ENCODE peak calls at places on chromosomes 12 and 14, in ten cellular contexts. Q is heart left ventricle, Z is GM06990, O is upper lobe of right lung, J is cardiac fibroblast, C is GM23338, F is AG10803, L is transverse colon, U is kidney, K is K562. R is an unnamed sample.

GRCh38 chr12:24918596-24918995 is 30.3 kb downstream of the BCAT1 start:
- DNase-seq in U (no peak), Z (no peak), C (no peak), Q (no peak), K (no peak), O (no peak), F (no peak), L (no peak), J (no peak), R (no peak)

GRCh38 chr12:112908548-112908947 is 1.8 kb downstream of the OAS1 start:
- DNase-seq in C (no peak), L (no peak), Z (no peak), Q (no peak), U (peak), J (no peak), K (no peak), F (no peak), O (no peak), R (no peak)

GRCh38 chr12:124372831-124373230 is 77.9 kb downstream of the RFLNA start:
- DNase-seq in Z (no peak), J (no peak), F (no peak), Q (no peak), K (no peak), U (no peak), C (no peak), L (no peak), O (no peak), R (no peak)

GRCh38 chr14:75660238-75660629 is 442 bp downstream of the ERG28 start:
- DNase-seq in U (no peak), Z (no peak), L (no peak), Q (no peak), F (no peak), C (no peak), K (no peak), J (no peak), O (no peak), R (no peak)

GRCh38 chr12:132160016-132160415 is 15.8 kb downstream of the NOC4L start:
- DNase-seq in C (no peak), U (peak), Z (no peak), J (no peak), Q (peak), O (no peak), K (no peak), F (no peak), L (no peak), R (no peak)

GRCh38 chr12:13595536-13596450 is 385.6 kb downstream of the GRIN2B start:
- DNase-seq in C (peak), O (no peak), F (no peak), L (no peak), J (no peak), Z (no peak), U (no peak), K (no peak), Q (no peak), R (no peak)

GRCh38 chr12:56377310-56377988 is 14.8 kb upstream of the APOF start:
- DNase-seq in O (no peak), F (no peak), Z (no peak), U (no peak), Q (no peak), L (no peak), C (peak), J (no peak), K (peak), R (no peak)

GRCh38 chr12:51359851-51360250 is 13.4 kb upstream of the CELA1 start:
- DNase-seq in O (no peak), Z (no peak), C (no peak), F (no peak), J (no peak), K (no peak), L (no peak), U (no peak), Q (no peak), R (no peak)

GRCh38 chr12:120649442-120650248 is 9.2 kb downstream of the CABP1 start:
- DNase-seq in K (no peak), L (no peak), C (peak), Z (no peak), Q (peak), O (no peak), J (no peak), U (peak), F (no peak), R (no peak)

GRCh38 chr12:8636581-8636980 is 23.9 kb upstream of the AICDA start:
- DNase-seq in Q (no peak), K (no peak), C (no peak), U (no peak), F (no peak), O (no peak), L (no peak), J (no peak), Z (no peak), R (no peak)

GRCh38 chr12:118714051-118714460 is 267.3 kb upstream of the SRRM4 start:
- DNase-seq in J (no peak), U (no peak), C (peak), O (no peak), Q (no peak), L (peak), Z (peak), F (no peak), K (peak), R (peak)

GRCh38 chr14:50892255-50892654 is 20.4 kb downstream of the ABHD12B start:
- DNase-seq in L (peak), J (no peak), C (peak), U (no peak), Q (no peak), K (no peak), Z (no peak), F (no peak), O (no peak), R (no peak)

GRCh38 chr14:35333797-35334743 is 41.9 kb downstream of the PSMA6 start:
- DNase-seq in O (no peak), Z (no peak), C (no peak), F (no peak), U (no peak), K (no peak), Q (no peak), L (no peak), J (peak), R (no peak)

GRCh38 chr12:72995616-72996015 is 723.4 kb downstream of the TRHDE start:
- DNase-seq in U (no peak), F (no peak), K (no peak), Z (no peak), J (no peak), Q (no peak), L (no peak), O (no peak), C (no peak), R (no peak)

GRCh38 chr12:91388573-91388972 is 206.0 kb upstream of the DCN start:
- DNase-seq in K (no peak), J (no peak), Z (no peak), L (no peak), O (no peak), Q (no peak), F (no peak), C (no peak), U (no peak), R (no peak)

GRCh38 chr14:45089813-45090212 is 5.9 kb downstream of the PRPF39 start:
- DNase-seq in Z (peak), F (peak), U (no peak), O (no peak), L (no peak), K (no peak), Q (no peak), J (no peak), C (no peak), R (no peak)

GRCh38 chr14:101121399-101122113 is 218.0 kb upstream of the RTL1 start:
- DNase-seq in F (no peak), J (no peak), O (no peak), Q (no peak), Z (no peak), U (peak), L (no peak), K (no peak), C (no peak), R (no peak)

GRCh38 chr12:45912774-45913173 is 77.6 kb downstream of the SCAF11 start:
- DNase-seq in Q (no peak), Z (no peak), F (no peak), C (no peak), K (no peak), L (no peak), U (no peak), J (no peak), O (no peak), R (no peak)

GRCh38 chr14:22650960-22651521 is 6.9 kb upstream of the OR6J1 start:
- DNase-seq in J (no peak), Z (peak), K (no peak), L (no peak), U (no peak), Q (no peak), C (no peak), O (no peak), F (peak), R (no peak)

GRCh38 chr12:57146925-57147640 is at the start of gene LRP1-AS:
- DNase-seq in K (no peak), Q (no peak), Z (no peak), O (no peak), C (no peak), F (no peak), J (no peak), L (peak), U (no peak), R (no peak)

GRCh38 chr12:87931764-87932163 is 97.4 kb downstream of the C12orf50 start:
- DNase-seq in F (peak), Z (no peak), U (no peak), O (no peak), Q (no peak), C (no peak), L (no peak), K (no peak), J (no peak), R (no peak)

GRCh38 chr12:91877022-91877421 is 268.6 kb downstream of the BTG1 start:
- DNase-seq in F (peak), C (no peak), J (peak), Z (peak), L (peak), O (peak), Q (peak), K (no peak), U (no peak), R (no peak)

GRCh38 chr12:11039171-11039570 is 8.0 kb upstream of the TAS2R31 start:
- DNase-seq in L (no peak), U (no peak), J (no peak), O (no peak), Z (no peak), K (no peak), Q (no peak), F (no peak), C (no peak), R (no peak)

GRCh38 chr12:103821773-103822172 is 19.3 kb downstream of the NT5DC3 start:
- DNase-seq in Z (no peak), L (no peak), O (no peak), J (no peak), F (peak), U (no peak), K (no peak), C (no peak), Q (no peak), R (no peak)

GRCh38 chr12:75825686-75826085 is 205.9 kb downstream of the PHLDA1 start:
- DNase-seq in Z (no peak), L (no peak), C (no peak), U (no peak), J (peak), Q (no peak), O (no peak), F (peak), K (no peak), R (no peak)

GRCh38 chr12:91877461-91878230 is 268.0 kb downstream of the BTG1 start:
- DNase-seq in Z (no peak), L (no peak), F (no peak), U (no peak), Q (no peak), C (no peak), J (no peak), O (no peak), K (no peak), R (no peak)

GRCh38 chr12:15756822-15757221 is 32.4 kb downstream of the EPS8 start:
- DNase-seq in Q (no peak), C (no peak), J (peak), K (no peak), U (no peak), F (peak), L (no peak), O (no peak), Z (no peak), R (no peak)

GRCh38 chr14:94321421-94322271 is 1.5 kb downstream of the SERPINA6 start:
- DNase-seq in F (no peak), O (no peak), C (no peak), J (no peak), Z (no peak), L (no peak), K (no peak), Q (no peak), U (no peak), R (no peak)

GRCh38 chr14:25516838-25517237 is 466.9 kb upstream of the STXBP6 start:
- DNase-seq in O (no peak), J (no peak), F (no peak), U (no peak), C (peak), K (no peak), Z (no peak), Q (no peak), L (no peak), R (no peak)

GRCh38 chr12:48925218-48925871 is at the start of gene FKBP11:
- DNase-seq in O (peak), U (peak), C (peak), J (peak), Q (peak), F (peak), Z (peak), K (no peak), L (peak), R (peak)

GRCh38 chr12:6312529-6313325 is 2.2 kb downstream of the PLEKHG6 start:
- DNase-seq in K (peak), L (peak), F (peak), Q (no peak), O (peak), Z (peak), C (peak), U (peak), J (no peak), R (no peak)

GRCh38 chr12:3950714-3951320 is 77.6 kb upstream of the PARP11 start:
- DNase-seq in C (no peak), K (no peak), L (no peak), Z (no peak), O (no peak), Q (no peak), U (no peak), J (no peak), F (no peak), R (no peak)

GRCh38 chr12:54984602-54985376 is at the start of gene TESPA1:
- DNase-seq in Z (peak), K (no peak), L (peak), U (peak), O (peak), C (no peak), J (peak), F (no peak), Q (peak), R (no peak)
- H3K4me3 ChIP-seq in Z (peak), K (peak), L (no peak), U (no peak), O (peak), C (no peak), J (no peak), F (no peak), Q (peak), R (no peak)

GRCh38 chr12:47885566-47885965 is 19.2 kb downstream of the VDR start:
- DNase-seq in C (no peak), O (no peak), J (peak), Q (no peak), Z (no peak), U (no peak), F (no peak), K (no peak), L (no peak), R (no peak)

GRCh38 chr12:47886471-47887240 is 18.1 kb downstream of the VDR start:
- DNase-seq in Z (no peak), O (no peak), L (no peak), U (no peak), J (no peak), F (no peak), K (no peak), Q (no peak), C (no peak), R (no peak)

GRCh38 chr12:47889040-47889439 is 15.8 kb downstream of the VDR start:
- DNase-seq in F (no peak), O (no peak), U (no peak), K (no peak), L (no peak), Q (no peak), Z (no peak), C (no peak), J (no peak), R (no peak)

GRCh38 chr12:47887529-47887928 is 17.3 kb downstream of the VDR start:
- DNase-seq in U (no peak), L (no peak), O (no peak), J (no peak), C (no peak), F (no peak), K (no peak), Z (no peak), Q (no peak), R (no peak)

DNA sequence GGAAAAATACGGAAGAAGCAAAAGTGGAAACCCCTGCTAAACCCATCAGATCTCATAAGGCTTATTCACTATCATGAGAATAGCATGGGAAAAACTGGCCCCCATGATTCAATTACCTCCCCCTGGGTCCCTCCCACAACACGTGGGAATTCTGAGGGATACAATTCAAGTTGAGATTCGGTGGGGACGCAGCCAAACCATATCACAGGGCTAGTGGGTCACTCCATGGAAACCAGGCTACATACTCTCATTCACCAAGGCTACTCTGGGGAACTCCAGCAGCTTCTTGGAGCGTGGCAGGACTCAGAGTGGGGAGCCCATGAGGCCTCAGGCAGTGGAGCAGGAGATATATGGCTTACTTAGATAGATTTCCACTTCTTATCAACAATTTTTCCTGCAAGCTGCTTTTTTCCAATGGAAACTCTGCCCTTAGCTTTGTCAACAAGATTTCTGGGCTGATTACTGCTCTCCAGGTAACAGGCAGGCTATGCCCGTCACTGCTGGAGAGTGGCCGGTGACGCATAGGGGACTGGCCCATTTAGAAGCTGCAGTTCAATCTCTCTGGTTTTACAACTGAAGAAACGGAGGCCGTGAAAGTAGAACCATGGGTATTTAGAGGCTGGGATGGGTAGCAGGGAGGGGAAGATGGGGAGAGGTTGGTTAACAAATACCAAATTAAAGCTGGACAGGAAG is 16.5 kb downstream of the VDR start:
- DNase-seq in Q (no peak), K (no peak), L (no peak), Z (no peak), C (no peak), O (no peak), J (no peak), U (no peak), F (no peak), R (no peak)
- H3K4me3 ChIP-seq in Q (no peak), K (no peak), L (no peak), Z (no peak), C (no peak), O (no peak), J (no peak), U (no peak), F (no peak), R (no peak)

GRCh38 chr14:102795060-102795925 is 18.0 kb downstream of the TRAF3 start:
- DNase-seq in J (peak), Q (no peak), F (peak), Z (no peak), L (peak), K (no peak), U (no peak), O (no peak), C (no peak), R (no peak)
- H3K4me3 ChIP-seq in J (peak), Q (no peak), F (peak), Z (no peak), L (no peak), K (no peak), U (no peak), O (no peak), C (no peak), R (no peak)

DNA sequence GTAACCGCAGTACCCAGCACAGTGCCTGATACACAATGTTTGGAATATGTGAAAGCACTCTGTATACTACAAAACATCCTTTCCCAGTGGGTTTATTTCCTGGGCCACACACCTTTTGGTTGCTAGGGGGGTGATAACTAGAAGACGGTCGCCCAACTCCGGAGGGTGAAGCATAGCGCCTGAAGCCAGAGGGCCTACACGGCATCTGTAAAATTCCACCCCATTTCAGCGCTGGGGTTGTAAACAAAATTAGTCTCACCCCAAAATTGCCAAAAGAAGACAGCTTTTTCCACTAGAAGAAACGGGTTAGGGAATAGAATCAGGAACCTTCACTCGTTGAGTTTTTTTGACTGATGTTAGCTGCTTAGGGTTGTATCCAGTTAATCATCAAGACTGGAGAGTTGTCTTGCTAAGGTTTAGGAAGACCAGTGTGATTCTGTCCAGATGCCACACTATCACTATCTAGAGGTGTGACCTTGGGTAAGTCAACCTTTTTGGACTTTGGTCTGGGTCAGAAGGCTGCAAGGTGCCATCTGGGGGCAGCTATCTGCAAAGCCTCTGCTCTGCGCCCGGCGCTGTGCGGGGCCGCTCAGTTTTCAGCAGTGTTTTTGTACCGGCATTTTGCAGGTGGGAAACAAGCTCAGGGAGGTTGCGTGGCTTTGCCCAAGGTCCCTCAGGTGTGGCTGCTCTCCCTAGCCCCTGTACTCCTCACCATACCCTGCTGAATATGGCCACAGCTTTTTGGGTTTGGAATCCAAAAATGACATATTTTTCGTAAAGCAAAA is 1.3 kb downstream of the ZNF839 start:
- DNase-seq in U (no peak), K (no peak), C (no peak), F (no peak), J (no peak), Z (no peak), O (no peak), Q (no peak), L (no peak), R (no peak)
- H3K4me3 ChIP-seq in U (peak), K (peak), C (peak), F (peak), J (peak), Z (peak), O (peak), Q (peak), L (no peak), R (no peak)

GRCh38 chr12:89024580-89024979 is 327.7 kb downstream of the DUSP6 start:
- DNase-seq in F (no peak), C (no peak), K (no peak), J (no peak), U (no peak), Z (no peak), Q (no peak), O (no peak), L (no peak), R (no peak)
- H3K4me3 ChIP-seq in F (no peak), C (no peak), K (no peak), J (no peak), U (no peak), Z (no peak), Q (no peak), O (no peak), L (no peak), R (no peak)

DNA sequence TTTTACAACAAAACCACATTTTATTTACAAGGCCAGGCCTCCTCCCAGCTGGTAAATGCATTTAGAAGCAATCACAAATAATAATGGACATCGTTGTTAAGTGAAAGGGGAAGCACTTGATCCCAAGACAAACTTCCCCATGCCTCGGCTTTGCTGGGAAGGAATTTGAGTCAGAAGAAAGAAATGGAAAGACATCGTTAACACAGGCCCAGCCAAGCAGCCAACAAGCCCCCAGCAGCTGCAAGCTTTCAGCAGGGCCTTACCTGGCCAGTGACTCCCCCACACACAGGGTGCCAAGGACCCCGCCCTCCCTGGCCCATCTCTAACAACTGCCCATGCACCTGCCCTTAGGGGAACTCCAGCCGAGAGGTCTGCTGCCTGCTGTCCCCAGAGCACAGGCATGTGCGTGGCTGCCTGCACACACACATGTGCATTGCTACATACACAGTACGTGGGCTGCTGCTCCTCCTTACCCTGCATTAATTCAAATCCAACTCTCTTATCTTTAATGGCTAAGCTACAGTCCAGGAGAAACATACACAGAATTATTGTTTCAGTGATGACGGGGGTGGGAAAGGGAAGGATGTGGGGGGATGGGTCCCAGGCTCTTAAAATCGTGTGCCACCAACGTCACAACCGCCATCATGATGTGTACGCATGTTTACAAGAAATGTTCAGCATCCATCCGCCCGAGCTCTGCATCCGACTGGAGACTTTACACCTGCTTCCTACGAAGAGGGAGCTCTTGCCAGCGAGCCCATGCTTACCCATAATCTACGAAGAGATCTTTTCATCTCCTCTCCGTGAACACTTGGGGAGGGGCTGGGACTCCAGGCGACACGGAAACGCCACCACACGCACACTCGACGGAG is 9.8 kb downstream of the BCL11B start:
- DNase-seq in J (no peak), U (no peak), K (no peak), Q (no peak), F (no peak), O (no peak), L (peak), C (peak), Z (no peak), R (no peak)
- H3K4me3 ChIP-seq in J (no peak), U (no peak), K (no peak), Q (no peak), F (no peak), O (no peak), L (no peak), C (peak), Z (no peak), R (no peak)

R was measured in iPS DF 6.9.